ENCODE peak calls at places on chromosomes 16 and 17, in nine cellular contexts. One of them, this sample, is unnamed.

GRCh38 chr17:45320349-45320930 is 3.6 kb upstream of the MAP3K14 start:
- DNase-seq in PC-9: peak
- DNase-seq in skeletal muscle cell: no peak
- DNase-seq in fibroblast of mammary gland: peak
- DNase-seq in prostate gland: no peak
- DNase-seq in activated CD4-positive, alpha-beta T cell treated with anti-CD3 and anti-CD28 coated beads for 24 hours: no peak
- DNase-seq in NCI-H526 treated with DMSO at 0.1 percent for 48 hours: no peak
- DNase-seq in stimulated activated CD4-positive, alpha-beta T cell treated with anti-CD3 and anti-CD28 coated beads, Interleukin-12 subunit alpha, Interleukin-12 subunit beta, amount 100 ng/mL, for 4 hours: no peak
- DNase-seq in neural crest cell: no peak
- DNase-seq in this sample: no peak

GRCh38 chr17:18156171-18156975 is 27.3 kb upstream of the ALKBH5 start:
- DNase-seq in PC-9: peak
- DNase-seq in skeletal muscle cell: no peak
- DNase-seq in fibroblast of mammary gland: peak
- DNase-seq in prostate gland: no peak
- DNase-seq in activated CD4-positive, alpha-beta T cell treated with anti-CD3 and anti-CD28 coated beads for 24 hours: no peak
- DNase-seq in NCI-H526 treated with DMSO at 0.1 percent for 48 hours: no peak
- DNase-seq in stimulated activated CD4-positive, alpha-beta T cell treated with anti-CD3 and anti-CD28 coated beads, Interleukin-12 subunit alpha, Interleukin-12 subunit beta, amount 100 ng/mL, for 4 hours: no peak
- DNase-seq in neural crest cell: no peak
- DNase-seq in this sample: no peak

GRCh38 chr17:58630883-58631522 is 60.8 kb downstream of the TEX14 start:
- DNase-seq in PC-9: peak
- DNase-seq in skeletal muscle cell: no peak
- DNase-seq in fibroblast of mammary gland: no peak
- DNase-seq in prostate gland: peak
- DNase-seq in activated CD4-positive, alpha-beta T cell treated with anti-CD3 and anti-CD28 coated beads for 24 hours: peak
- DNase-seq in NCI-H526 treated with DMSO at 0.1 percent for 48 hours: no peak
- DNase-seq in stimulated activated CD4-positive, alpha-beta T cell treated with anti-CD3 and anti-CD28 coated beads, Interleukin-12 subunit alpha, Interleukin-12 subunit beta, amount 100 ng/mL, for 4 hours: peak
- DNase-seq in neural crest cell: peak
- DNase-seq in this sample: no peak

GRCh38 chr16:361872-362701 is 8.3 kb downstream of the MRPL28 start:
- DNase-seq in PC-9: peak
- DNase-seq in skeletal muscle cell: peak
- DNase-seq in fibroblast of mammary gland: peak
- DNase-seq in prostate gland: peak
- DNase-seq in activated CD4-positive, alpha-beta T cell treated with anti-CD3 and anti-CD28 coated beads for 24 hours: peak
- DNase-seq in NCI-H526 treated with DMSO at 0.1 percent for 48 hours: peak
- DNase-seq in stimulated activated CD4-positive, alpha-beta T cell treated with anti-CD3 and anti-CD28 coated beads, Interleukin-12 subunit alpha, Interleukin-12 subunit beta, amount 100 ng/mL, for 4 hours: peak
- DNase-seq in neural crest cell: peak
- DNase-seq in this sample: peak

GRCh38 chr17:77085916-77086432 is 54.8 kb upstream of the SEC14L1 start:
- DNase-seq in PC-9: no peak
- DNase-seq in skeletal muscle cell: no peak
- DNase-seq in fibroblast of mammary gland: no peak
- DNase-seq in prostate gland: no peak
- DNase-seq in activated CD4-positive, alpha-beta T cell treated with anti-CD3 and anti-CD28 coated beads for 24 hours: no peak
- DNase-seq in NCI-H526 treated with DMSO at 0.1 percent for 48 hours: peak
- DNase-seq in stimulated activated CD4-positive, alpha-beta T cell treated with anti-CD3 and anti-CD28 coated beads, Interleukin-12 subunit alpha, Interleukin-12 subunit beta, amount 100 ng/mL, for 4 hours: no peak
- DNase-seq in neural crest cell: no peak
- DNase-seq in this sample: no peak

GRCh38 chr16:83233153-83233552 is 574.6 kb upstream of the HSBP1 start:
- DNase-seq in PC-9: no peak
- DNase-seq in skeletal muscle cell: peak
- DNase-seq in fibroblast of mammary gland: peak
- DNase-seq in prostate gland: no peak
- DNase-seq in activated CD4-positive, alpha-beta T cell treated with anti-CD3 and anti-CD28 coated beads for 24 hours: no peak
- DNase-seq in NCI-H526 treated with DMSO at 0.1 percent for 48 hours: no peak
- DNase-seq in stimulated activated CD4-positive, alpha-beta T cell treated with anti-CD3 and anti-CD28 coated beads, Interleukin-12 subunit alpha, Interleukin-12 subunit beta, amount 100 ng/mL, for 4 hours: no peak
- DNase-seq in neural crest cell: no peak
- DNase-seq in this sample: no peak

GRCh38 chr16:68470461-68471150 is 22.3 kb upstream of the SMPD3 start:
- DNase-seq in PC-9: no peak
- DNase-seq in skeletal muscle cell: no peak
- DNase-seq in fibroblast of mammary gland: no peak
- DNase-seq in prostate gland: no peak
- DNase-seq in activated CD4-positive, alpha-beta T cell treated with anti-CD3 and anti-CD28 coated beads for 24 hours: no peak
- DNase-seq in NCI-H526 treated with DMSO at 0.1 percent for 48 hours: no peak
- DNase-seq in stimulated activated CD4-positive, alpha-beta T cell treated with anti-CD3 and anti-CD28 coated beads, Interleukin-12 subunit alpha, Interleukin-12 subunit beta, amount 100 ng/mL, for 4 hours: no peak
- DNase-seq in neural crest cell: no peak
- DNase-seq in this sample: no peak

GRCh38 chr17:40358323-40359038 is 6.1 kb downstream of the GJD3 start:
- DNase-seq in PC-9: peak
- DNase-seq in skeletal muscle cell: no peak
- DNase-seq in fibroblast of mammary gland: peak
- DNase-seq in prostate gland: peak
- DNase-seq in activated CD4-positive, alpha-beta T cell treated with anti-CD3 and anti-CD28 coated beads for 24 hours: peak
- DNase-seq in NCI-H526 treated with DMSO at 0.1 percent for 48 hours: peak
- DNase-seq in stimulated activated CD4-positive, alpha-beta T cell treated with anti-CD3 and anti-CD28 coated beads, Interleukin-12 subunit alpha, Interleukin-12 subunit beta, amount 100 ng/mL, for 4 hours: peak
- DNase-seq in neural crest cell: peak
- DNase-seq in this sample: peak

GRCh38 chr16:77322757-77323156 is 112.1 kb downstream of the ADAMTS18 start:
- DNase-seq in PC-9: no peak
- DNase-seq in skeletal muscle cell: no peak
- DNase-seq in fibroblast of mammary gland: no peak
- DNase-seq in prostate gland: no peak
- DNase-seq in activated CD4-positive, alpha-beta T cell treated with anti-CD3 and anti-CD28 coated beads for 24 hours: no peak
- DNase-seq in NCI-H526 treated with DMSO at 0.1 percent for 48 hours: no peak
- DNase-seq in stimulated activated CD4-positive, alpha-beta T cell treated with anti-CD3 and anti-CD28 coated beads, Interleukin-12 subunit alpha, Interleukin-12 subunit beta, amount 100 ng/mL, for 4 hours: no peak
- DNase-seq in neural crest cell: no peak
- DNase-seq in this sample: no peak

GRCh38 chr17:56176101-56176500 is 22.8 kb downstream of the ANKFN1 start:
- DNase-seq in PC-9: no peak
- DNase-seq in skeletal muscle cell: no peak
- DNase-seq in fibroblast of mammary gland: no peak
- DNase-seq in prostate gland: no peak
- DNase-seq in activated CD4-positive, alpha-beta T cell treated with anti-CD3 and anti-CD28 coated beads for 24 hours: no peak
- DNase-seq in NCI-H526 treated with DMSO at 0.1 percent for 48 hours: no peak
- DNase-seq in stimulated activated CD4-positive, alpha-beta T cell treated with anti-CD3 and anti-CD28 coated beads, Interleukin-12 subunit alpha, Interleukin-12 subunit beta, amount 100 ng/mL, for 4 hours: no peak
- DNase-seq in neural crest cell: no peak
- DNase-seq in this sample: no peak